ENCODE peak calls at places on chromosomes 12 and 14, in seven cellular contexts. Q is HL-60, A is lower lobe of right lung, P is fibroblast of pulmonary artery, X is GM10248, R is thoracic aorta, F is endothelial cell. N is an unnamed sample.

GRCh38 chr14:20757963-20758362 is 10.2 kb upstream of the EDDM3B start:
- DNase-seq in Q (peak; percentile 41), A (peak; percentile 44), P (no peak), X (peak; percentile 37), R (no peak), F (peak; percentile 47), N (no peak)

GRCh38 chr14:53630336-53630735 is 326.3 kb downstream of the BMP4 start:
- DNase-seq in Q (no peak), A (no peak), P (no peak), X (no peak), R (no peak), F (no peak), N (no peak)

GRCh38 chr12:52285172-52285745 is 6.1 kb downstream of the KRT81 start:
- DNase-seq in Q (no peak), A (no peak), P (no peak), X (no peak), R (no peak), F (no peak), N (no peak)

GRCh38 chr14:23644195-23644918 is 8.2 kb downstream of the DHRS2 start:
- DNase-seq in Q (no peak), A (no peak), P (no peak), X (no peak), R (no peak), F (no peak), N (no peak)

GRCh38 chr12:62332598-62332997 is 72.4 kb downstream of the USP15 start:
- DNase-seq in Q (no peak), A (no peak), P (peak; percentile 49), X (no peak), R (no peak), F (no peak), N (no peak)

GRCh38 chr14:105257464-105257863 is 9.1 kb downstream of the BTBD6 start:
- DNase-seq in Q (no peak), A (no peak), P (no peak), X (no peak), R (no peak), F (no peak), N (no peak)

GRCh38 chr14:49691031-49691430 is 1.9 kb upstream of the KLHDC1 start:
- DNase-seq in Q (no peak), A (no peak), P (no peak), X (no peak), R (no peak), F (no peak), N (no peak)

GRCh38 chr12:133106253-133106652 is 23.8 kb downstream of the ZNF891 start:
- DNase-seq in Q (no peak), A (no peak), P (peak; percentile 26), X (no peak), R (no peak), F (no peak), N (no peak)

GRCh38 chr14:99724939-99725773 is 41.1 kb downstream of the CYP46A1 start:
- DNase-seq in Q (no peak), A (peak; percentile 26), P (no peak), X (no peak), R (no peak), F (no peak), N (no peak)

GRCh38 chr14:94462219-94462551 is 9.6 kb upstream of the SERPINA11 start:
- DNase-seq in Q (no peak), A (no peak), P (no peak), X (no peak), R (no peak), F (no peak), N (no peak)

GRCh38 chr14:20631821-20632389 is 9.6 kb downstream of the OR6S1 start:
- DNase-seq in Q (peak; percentile 45), A (peak; percentile 64), P (peak; percentile 72), X (peak; percentile 31), R (no peak), F (peak; percentile 59), N (no peak)

GRCh38 chr12:52435659-52435999 is 1.5 kb upstream of the KRT75 start:
- DNase-seq in Q (no peak), A (no peak), P (no peak), X (no peak), R (no peak), F (no peak), N (no peak)

GRCh38 chr14:68018598-68018997 is 199.0 kb downstream of the RAD51B start:
- DNase-seq in Q (no peak), A (no peak), P (no peak), X (no peak), R (no peak), F (no peak), N (no peak)

GRCh38 chr12:6635375-6635855 is 344 bp downstream of the LPAR5 start:
- DNase-seq in Q (peak; percentile 59), A (no peak), P (no peak), X (peak; percentile 71), R (no peak), F (no peak), N (no peak)

GRCh38 chr14:89902876-89903275 is 51.7 kb downstream of the EFCAB11 start:
- DNase-seq in Q (no peak), A (no peak), P (no peak), X (no peak), R (no peak), F (no peak), N (no peak)

GRCh38 chr12:126789963-126790362 is 1477.0 kb upstream of the TMEM132C start:
- DNase-seq in Q (no peak), A (no peak), P (no peak), X (no peak), R (no peak), F (no peak), N (no peak)

GRCh38 chr12:31368666-31369361 is 42.9 kb upstream of the SINHCAF start:
- DNase-seq in Q (no peak), A (no peak), P (no peak), X (no peak), R (no peak), F (no peak), N (no peak)

GRCh38 chr12:28457785-28458184 is 267.5 kb downstream of the CCDC91 start:
- DNase-seq in Q (no peak), A (no peak), P (no peak), X (no peak), R (no peak), F (no peak), N (no peak)

GRCh38 chr14:33799705-33800269 is 151.1 kb downstream of the EGLN3 start:
- DNase-seq in Q (no peak), A (peak; percentile 45), P (peak; percentile 33), X (no peak), R (no peak), F (no peak), N (no peak)

DNA sequence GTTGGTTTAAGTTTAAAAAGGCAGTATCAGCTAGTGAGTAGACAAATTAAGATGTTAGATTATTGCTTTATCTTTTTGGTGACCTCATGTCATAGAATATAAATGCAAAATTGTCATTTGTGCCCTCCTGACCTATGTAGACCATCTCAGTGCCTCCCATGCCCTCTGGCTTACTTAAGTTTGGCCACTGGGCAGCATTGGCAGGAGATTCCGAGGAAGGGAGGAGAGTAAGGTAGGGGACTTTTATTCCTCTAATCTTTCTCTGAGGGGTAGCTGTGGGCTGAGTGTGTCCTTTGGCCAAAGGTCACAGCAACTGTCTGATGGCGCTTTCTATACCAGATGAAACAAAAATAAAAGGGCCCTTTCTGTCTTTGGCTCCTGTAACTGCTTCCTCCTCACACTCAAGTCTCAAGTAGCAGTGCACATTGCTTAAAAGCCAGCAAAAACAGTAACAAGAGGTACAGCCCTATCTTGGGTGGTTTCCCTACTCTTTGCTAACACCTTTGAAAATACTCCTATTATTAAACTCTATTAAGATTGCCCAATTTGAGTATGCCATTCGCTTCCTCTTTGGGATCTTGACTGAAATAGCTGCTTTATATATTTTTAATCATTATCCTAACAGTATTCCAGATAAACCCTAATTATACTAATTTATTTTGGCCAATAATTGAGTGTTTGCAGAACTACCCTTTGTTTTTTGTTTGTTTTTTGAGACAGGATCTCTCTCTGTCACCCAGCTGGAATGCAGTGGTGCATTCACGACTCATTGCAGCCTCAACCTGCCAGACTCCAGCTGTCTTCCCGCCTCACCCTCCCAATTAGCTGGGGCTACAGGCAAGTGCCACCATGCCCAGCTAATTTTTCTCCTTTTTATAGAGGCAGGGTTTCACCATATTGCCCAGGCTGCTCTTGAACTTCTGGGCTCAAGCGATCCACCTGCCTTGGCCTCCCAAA is 56.5 kb upstream of the KCNH3 start:
- DNase-seq in Q (no peak), A (no peak), P (no peak), X (no peak), R (no peak), F (no peak), N (no peak)
- TF ChIP-seq CTCF in Q (no peak), A (no peak), P (no peak), X (no peak), R (no peak), F (no peak), N (no peak)

GRCh38 chr12:18719922-18720321 is 17.9 kb downstream of the PLCZ1 start:
- DNase-seq in Q (no peak), A (no peak), P (no peak), X (no peak), R (no peak), F (no peak), N (no peak)
- TF ChIP-seq CTCF in Q (no peak), A (no peak), P (no peak), X (no peak), R (no peak), F (no peak), N (no peak)

DNA sequence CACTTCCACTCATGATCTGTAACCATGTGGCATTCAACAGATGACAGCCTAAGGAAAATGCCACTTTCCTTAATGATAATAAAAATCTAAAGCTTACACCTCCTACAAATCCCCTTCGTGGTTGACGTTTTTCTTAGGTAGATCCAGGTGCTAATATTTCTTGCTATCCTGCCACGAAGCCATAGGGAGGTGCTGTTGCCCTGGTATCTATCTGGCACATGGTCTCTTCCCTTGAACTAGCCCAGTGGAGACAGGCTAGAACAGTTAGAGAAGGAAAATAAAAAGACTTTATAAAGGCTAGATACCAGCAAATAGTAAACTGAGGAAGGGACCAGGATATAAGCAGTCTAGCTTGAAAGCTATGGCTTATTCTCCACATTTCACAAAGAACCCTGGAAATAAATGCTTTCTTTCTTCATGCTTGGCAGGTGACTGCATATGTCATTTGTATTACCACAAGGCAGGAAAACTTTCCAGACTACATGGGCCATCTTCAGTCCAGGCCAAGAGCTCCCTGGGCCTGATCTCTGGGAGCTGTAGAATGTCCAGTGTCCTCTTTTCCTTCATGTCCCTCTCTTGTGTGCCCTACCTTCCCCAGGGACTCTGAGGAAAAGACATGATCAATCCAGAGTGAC is 15.3 kb downstream of the SPIC start:
- DNase-seq in Q (peak; percentile 30), A (no peak), P (peak; percentile 2), X (peak; percentile 34), R (no peak), F (peak; percentile 16), N (peak; percentile 50)
- TF ChIP-seq CTCF in Q (no peak), A (peak; percentile 52), P (no peak), X (peak; percentile 55), R (no peak), F (peak; percentile 26), N (peak; percentile 74)

DNA sequence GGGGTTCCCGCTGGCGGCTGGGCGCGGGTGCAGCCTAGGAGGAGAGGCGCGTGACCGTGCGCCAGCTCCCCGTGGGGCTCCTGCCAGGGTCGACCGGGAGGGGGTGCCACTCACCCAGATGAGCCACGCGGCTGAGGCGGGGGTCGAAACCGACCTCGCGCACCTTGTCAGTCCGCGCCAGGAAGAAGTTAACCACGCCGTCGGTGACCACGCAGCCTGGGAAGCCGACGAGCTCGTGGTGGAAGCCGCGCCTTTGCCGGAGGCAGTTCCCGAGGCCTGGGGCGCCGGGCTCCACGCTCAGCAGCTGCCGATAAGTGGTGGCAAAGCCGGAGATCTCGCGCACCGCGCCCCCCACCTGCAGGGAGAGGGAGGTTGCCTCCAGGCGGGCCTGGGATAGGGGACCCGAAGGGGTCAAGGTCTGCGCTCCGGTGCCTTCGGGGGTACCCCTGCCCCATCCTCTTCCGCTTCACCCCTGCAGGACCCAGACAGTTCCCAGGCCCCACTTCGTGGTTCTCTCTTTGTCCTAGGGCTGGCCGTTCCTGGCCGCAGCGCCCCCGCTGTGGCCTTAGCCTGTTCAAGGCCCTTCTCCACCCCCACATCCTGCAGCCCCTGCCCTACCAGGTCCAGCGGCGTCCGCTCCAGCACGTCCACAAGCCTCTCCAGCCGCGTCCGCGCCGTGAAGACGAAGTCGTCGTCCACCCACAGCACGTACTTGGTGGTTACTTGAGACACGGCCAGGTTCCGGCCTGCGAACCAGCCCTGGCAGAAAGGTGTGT is 5.3 kb downstream of the B4GALNT1 start:
- DNase-seq in Q (peak; percentile 26), A (no peak), P (no peak), X (no peak), R (no peak), F (peak; percentile 38), N (no peak)
- TF ChIP-seq CTCF in Q (no peak), A (no peak), P (no peak), X (peak; percentile 30), R (no peak), F (no peak), N (no peak)

N was measured in WERI-Rb-1.